ENCODE peak calls at places on chromosomes 12 and 14, in seven cellular contexts. C is colonic mucosa, E is IMR-90, T is NT2/D1, Y is bronchial epithelial cell, K is thoracic aorta, O is heart left ventricle. W is an unnamed sample. For H3K27me3, the result is how much of the 10 kb centered on the place peaks cover.

GRCh38 chr12:93221841-93222240 is 155.9 kb upstream of the NUDT4 start:
- DNase-seq in C (no peak), E (no peak), T (no peak), Y (no peak), K (no peak), O (no peak), W (no peak)

GRCh38 chr14:85131523-85131922 is 398.4 kb upstream of the FLRT2 start:
- DNase-seq in C (no peak), E (no peak), T (peak), Y (peak), K (no peak), O (no peak), W (no peak)

GRCh38 chr14:106613256-106613655 is 1086.9 kb downstream of the TMEM121 start:
- DNase-seq in C (no peak), E (no peak), T (no peak), Y (no peak), K (no peak), O (no peak), W (no peak)

GRCh38 chr14:80979951-80980350 is 24.5 kb downstream of the TSHR start:
- DNase-seq in C (no peak), E (no peak), T (no peak), Y (no peak), K (no peak), O (no peak), W (no peak)

GRCh38 chr12:104213952-104214351 is 1.6 kb upstream of the TXNRD1 start:
- DNase-seq in C (no peak), E (peak), T (no peak), Y (no peak), K (no peak), O (no peak), W (peak)

GRCh38 chr12:113233967-113234366 is 12.7 kb downstream of the TPCN1 start:
- DNase-seq in C (no peak), E (no peak), T (no peak), Y (no peak), K (no peak), O (no peak), W (no peak)

GRCh38 chr12:131905640-131906091 is 11.2 kb downstream of the ULK1 start:
- DNase-seq in C (no peak), E (no peak), T (no peak), Y (no peak), K (no peak), O (no peak), W (no peak)

GRCh38 chr14:76810953-76811400 is 1.7 kb downstream of the ANGEL1 start:
- DNase-seq in C (peak), E (peak), T (no peak), Y (peak), K (no peak), O (peak), W (no peak)

GRCh38 chr14:51419685-51420084 is 179.6 kb downstream of the TMX1 start:
- DNase-seq in C (no peak), E (no peak), T (no peak), Y (no peak), K (no peak), O (no peak), W (no peak)

GRCh38 chr14:62269204-62269603 is 507.0 kb downstream of the SNAPC1 start:
- DNase-seq in C (no peak), E (peak), T (no peak), Y (peak), K (no peak), O (no peak), W (peak)

GRCh38 chr14:104433401-104434213 is 146.0 kb upstream of the C14orf180 start:
- DNase-seq in C (peak), E (no peak), T (no peak), Y (no peak), K (no peak), O (no peak), W (no peak)

GRCh38 chr14:104436741-104437701 is 142.5 kb upstream of the C14orf180 start:
- DNase-seq in C (peak), E (no peak), T (peak), Y (no peak), K (no peak), O (no peak), W (no peak)

GRCh38 chr14:104434214-104435076 is 145.1 kb upstream of the C14orf180 start:
- DNase-seq in C (no peak), E (no peak), T (no peak), Y (no peak), K (no peak), O (no peak), W (no peak)

GRCh38 chr14:104436047-104436531 is 143.5 kb upstream of the C14orf180 start:
- DNase-seq in C (peak), E (no peak), T (no peak), Y (no peak), K (no peak), O (peak), W (peak)

GRCh38 chr14:104435147-104436046 is 144.2 kb upstream of the C14orf180 start:
- DNase-seq in C (no peak), E (no peak), T (no peak), Y (no peak), K (no peak), O (no peak), W (no peak)
- H3K4me3 ChIP-seq in C (no peak), E (no peak), T (no peak), Y (no peak), K (peak), O (peak), W (no peak)

DNA sequence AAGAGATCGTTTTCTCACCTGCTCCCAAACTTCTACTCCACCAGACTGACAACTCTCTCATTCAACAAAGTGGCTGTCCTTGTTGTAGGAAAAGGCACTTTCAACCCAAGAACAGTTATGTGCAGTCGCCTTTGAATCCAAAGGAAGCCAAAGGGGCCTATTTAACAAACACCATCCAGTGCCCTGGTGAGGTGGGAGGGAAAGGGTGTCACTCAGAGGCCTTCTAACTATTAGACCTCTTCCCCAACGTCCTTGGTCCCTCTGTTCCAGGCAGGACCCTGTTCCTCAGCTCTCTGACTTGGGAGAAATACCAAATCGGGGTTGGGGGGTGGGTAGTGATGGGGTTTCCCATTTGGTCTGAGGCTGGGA is 3.2 kb downstream of the SIX4 start:
- DNase-seq in C (no peak), E (no peak), T (no peak), Y (no peak), K (no peak), O (no peak), W (no peak)
- H3K27me3 ChIP-seq in C (half or more), E (under half), T (under half), Y (under half), K (under half), O (under half), W (under half)

DNA sequence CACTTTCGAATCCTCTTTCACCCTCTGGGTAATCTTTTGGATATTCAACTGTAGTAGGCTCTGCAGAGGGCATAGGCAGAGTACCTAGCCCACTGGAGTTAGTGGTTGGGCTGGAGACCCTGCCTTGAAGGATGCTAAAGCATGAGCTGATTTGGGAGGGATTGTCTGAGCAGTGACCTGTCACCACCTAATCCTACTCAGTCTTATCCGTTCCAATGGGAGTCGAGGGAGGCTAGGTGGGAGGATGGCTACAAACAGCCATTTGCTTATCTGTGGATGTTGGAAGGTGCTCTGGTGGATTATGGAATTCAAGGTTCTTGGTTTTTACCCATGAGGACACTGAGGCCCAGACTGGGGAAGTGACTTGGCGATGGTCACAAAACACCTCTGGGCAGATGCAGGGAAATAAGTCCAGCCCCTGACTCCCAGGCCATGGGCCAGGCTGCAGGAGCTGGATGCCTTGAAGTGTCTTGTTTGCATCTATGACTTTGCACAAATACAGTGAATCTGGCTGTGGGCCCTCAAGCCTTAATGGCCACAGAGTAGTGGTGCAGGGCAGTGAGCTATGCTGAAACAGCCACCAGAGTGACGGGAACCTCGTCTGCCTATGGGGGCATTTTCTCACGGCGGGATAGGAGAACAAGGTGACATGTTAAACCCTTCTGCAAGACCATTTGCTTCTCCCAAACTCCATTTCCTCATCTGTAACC is 3.7 kb downstream of the KMT5A start:
- DNase-seq in C (no peak), E (no peak), T (no peak), Y (no peak), K (no peak), O (no peak), W (no peak)
- H3K4me3 ChIP-seq in C (peak), E (no peak), T (peak), Y (peak), K (peak), O (peak), W (peak)

GRCh38 chr12:57738661-57739237 is at the start of gene AGAP2:
- DNase-seq in C (no peak), E (no peak), T (no peak), Y (no peak), K (no peak), O (peak), W (no peak)

GRCh38 chr12:57737467-57738141 is 938 bp downstream of the AGAP2 start:
- DNase-seq in C (no peak), E (peak), T (no peak), Y (no peak), K (no peak), O (peak), W (no peak)

GRCh38 chr12:57739387-57739786 is 845 bp upstream of the AGAP2 start:
- DNase-seq in C (no peak), E (no peak), T (no peak), Y (no peak), K (no peak), O (peak), W (no peak)

GRCh38 chr12:57736743-57737466 is 1.6 kb downstream of the AGAP2 start:
- DNase-seq in C (no peak), E (no peak), T (no peak), Y (no peak), K (no peak), O (no peak), W (no peak)

DNA sequence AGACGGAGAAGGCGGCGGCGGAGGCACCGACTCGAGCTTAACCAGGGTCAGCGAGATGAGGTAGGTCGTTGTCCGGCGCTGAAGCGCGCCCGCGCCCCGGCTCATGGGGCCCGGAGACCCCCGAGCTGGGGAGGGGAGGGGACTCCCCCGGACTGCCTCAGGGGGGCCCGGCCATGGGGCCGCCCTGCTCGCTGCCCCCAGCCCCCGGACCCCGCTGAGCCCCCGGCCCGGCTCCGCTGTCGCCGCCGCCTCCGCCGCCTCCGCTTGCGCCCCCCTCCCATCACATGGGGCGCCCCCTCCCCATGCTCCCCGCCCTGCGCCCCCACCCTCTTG is 434 bp downstream of the AGAP2 start:
- DNase-seq in C (no peak), E (no peak), T (no peak), Y (no peak), K (no peak), O (peak), W (no peak)
- H3K27me3 ChIP-seq in C (half or more), E (half or more), T (half or more), Y (under half), K (under half), O (under half), W (under half)

GRCh38 chr14:23114669-23115491 is 4.2 kb downstream of the CEBPE start:
- DNase-seq in C (no peak), E (peak), T (no peak), Y (peak), K (peak), O (no peak), W (peak)
- H3K4me3 ChIP-seq in C (no peak), E (no peak), T (no peak), Y (no peak), K (no peak), O (no peak), W (no peak)

GRCh38 chr12:71440393-71441349 is 1.1 kb downstream of the LGR5 start:
- DNase-seq in C (peak), E (no peak), T (no peak), Y (no peak), K (no peak), O (no peak), W (no peak)
- H3K27me3 ChIP-seq in C (under half), E (under half), T (half or more), Y (under half), K (under half), O (under half), W (under half)

GRCh38 chr12:62267026-62267425 is 6.8 kb downstream of the USP15 start:
- DNase-seq in C (no peak), E (no peak), T (no peak), Y (no peak), K (no peak), O (no peak), W (no peak)
- H3K4me3 ChIP-seq in C (no peak), E (no peak), T (no peak), Y (no peak), K (no peak), O (no peak), W (no peak)

GRCh38 chr12:72271401-72271740 is 799 bp upstream of the TRHDE start:
- DNase-seq in C (peak), E (peak), T (peak), Y (no peak), K (no peak), O (no peak), W (peak)

GRCh38 chr12:72270246-72270645 is 1.9 kb upstream of the TRHDE start:
- DNase-seq in C (no peak), E (no peak), T (no peak), Y (no peak), K (no peak), O (no peak), W (no peak)

GRCh38 chr12:72272731-72273498 is 745 bp downstream of the TRHDE start:
- DNase-seq in C (peak), E (peak), T (no peak), Y (no peak), K (no peak), O (no peak), W (peak)

GRCh38 chr12:72273499-72273837 is 1.3 kb downstream of the TRHDE start:
- DNase-seq in C (no peak), E (no peak), T (no peak), Y (no peak), K (no peak), O (no peak), W (no peak)

DNA sequence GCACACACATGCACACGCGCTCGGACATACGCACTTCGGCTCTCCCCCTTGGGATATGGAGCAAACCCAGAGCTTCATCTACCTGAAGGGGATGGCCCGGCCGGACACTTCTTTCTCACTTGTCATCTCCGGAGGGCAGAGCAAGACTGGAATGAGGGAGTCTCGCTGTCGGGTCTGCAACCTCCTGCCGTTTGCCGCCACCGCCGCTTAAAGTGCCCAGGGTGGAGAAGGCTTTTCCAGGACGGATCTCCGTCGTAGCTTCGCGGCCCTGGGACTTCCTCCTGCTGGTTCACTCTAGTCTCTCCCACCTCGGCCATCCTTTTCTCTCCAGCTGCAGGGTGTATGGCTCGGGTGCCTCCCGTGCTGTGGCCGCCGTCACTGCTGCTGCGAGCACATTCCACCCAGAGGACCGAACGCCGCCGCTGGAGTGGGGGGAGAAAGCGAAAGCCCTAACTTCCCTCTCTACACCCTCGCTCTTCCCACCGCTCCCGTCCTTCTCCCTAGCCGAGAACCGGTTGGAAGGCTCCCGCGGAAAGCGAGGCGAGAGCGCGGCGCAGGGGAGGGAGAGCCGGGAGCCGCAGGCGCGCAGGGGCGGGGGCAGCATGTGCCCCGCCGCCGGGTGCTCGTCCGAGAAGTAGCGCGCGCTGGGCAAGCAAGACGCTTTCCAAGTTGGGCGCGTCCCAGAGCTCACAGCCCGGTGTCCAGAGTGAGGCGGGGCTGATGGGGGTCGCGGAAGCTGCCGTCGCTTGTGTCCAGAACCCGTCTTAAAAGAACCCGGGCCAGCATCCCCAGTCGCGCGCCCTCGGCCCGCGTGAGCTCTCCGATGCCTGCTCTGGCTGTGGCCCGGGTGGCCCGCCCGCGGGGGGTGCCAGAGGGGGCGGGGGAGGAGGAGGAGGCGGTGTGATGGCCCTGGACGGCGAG is at the start of gene TRHDE:
- DNase-seq in C (peak), E (peak), T (peak), Y (no peak), K (no peak), O (peak), W (peak)
- H3K27me3 ChIP-seq in C (under half), E (under half), T (under half), Y (under half), K (under half), O (under half), W (under half)

GRCh38 chr12:77328326-77328725 is 263.0 kb upstream of the E2F7 start:
- DNase-seq in C (no peak), E (no peak), T (no peak), Y (peak), K (no peak), O (no peak), W (no peak)

GRCh38 chr12:77323778-77324415 is 258.5 kb upstream of the E2F7 start:
- DNase-seq in C (no peak), E (no peak), T (no peak), Y (no peak), K (no peak), O (no peak), W (no peak)

GRCh38 chr12:77325505-77325904 is 260.1 kb upstream of the E2F7 start:
- DNase-seq in C (no peak), E (no peak), T (no peak), Y (no peak), K (no peak), O (no peak), W (no peak)

GRCh38 chr12:77324763-77325468 is 259.5 kb upstream of the E2F7 start:
- DNase-seq in C (peak), E (peak), T (peak), Y (peak), K (no peak), O (peak), W (peak)

DNA sequence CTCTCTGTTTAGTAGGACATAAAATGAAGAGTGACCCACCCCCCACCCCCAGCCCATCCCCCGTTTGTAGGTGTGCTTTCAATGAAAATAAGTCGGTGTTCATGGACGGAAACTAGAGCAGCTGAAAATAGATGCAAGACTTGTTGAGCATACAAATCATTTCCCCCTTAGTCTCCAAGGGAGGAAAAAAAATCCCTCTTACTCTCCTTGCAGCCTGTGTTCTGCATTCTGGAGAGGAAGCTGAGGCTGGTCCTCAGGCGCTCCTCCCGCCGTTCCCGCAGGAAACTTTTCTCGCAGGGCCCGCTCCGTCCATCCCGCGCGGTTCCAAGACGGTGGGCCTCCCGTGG is 259.0 kb upstream of the E2F7 start:
- DNase-seq in C (no peak), E (no peak), T (no peak), Y (no peak), K (no peak), O (no peak), W (no peak)
- H3K4me3 ChIP-seq in C (peak), E (peak), T (peak), Y (peak), K (peak), O (peak), W (peak)

DNA sequence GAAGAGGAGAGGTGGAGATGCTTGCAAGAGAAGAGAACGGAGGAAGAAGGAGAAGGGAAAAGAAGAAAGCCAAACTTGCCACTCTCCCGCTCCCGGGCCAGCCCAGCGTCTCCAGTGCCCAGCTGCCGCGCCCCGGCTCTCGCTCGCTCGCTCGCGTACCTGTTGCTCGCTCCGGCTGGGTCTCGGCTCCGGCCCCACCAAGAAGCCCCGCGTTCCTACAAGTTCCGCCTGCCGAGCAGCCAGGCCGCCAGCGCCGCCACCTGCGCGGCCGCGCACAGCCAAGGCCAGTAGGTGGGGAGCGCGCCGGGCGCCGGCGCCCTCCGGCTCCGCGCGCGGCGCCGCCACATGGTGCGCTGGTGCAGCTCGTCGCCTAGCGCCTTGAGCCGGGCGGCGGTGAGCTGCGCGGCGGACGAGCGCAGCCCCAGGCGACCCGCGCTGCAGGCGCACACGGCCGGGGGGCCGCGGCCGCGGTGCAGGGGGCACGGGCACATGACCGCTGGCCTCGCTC is 370 bp downstream of the HRK start:
- DNase-seq in C (peak), E (peak), T (no peak), Y (no peak), K (no peak), O (peak), W (peak)
- H3K27me3 ChIP-seq in C (half or more), E (half or more), T (half or more), Y (under half), K (under half), O (under half), W (under half)